ENCODE peak calls at places on chromosomes 2 and 18, in six cellular contexts. U is anterior cingulate cortex; E is stimulated activated CD8-positive, alpha-beta memory T cell treated with anti-CD3 and anti-CD28 coated beads, Interleukin-7, amount 100 ng/mL, for 24 hours; K is T-helper 22 cell; Y is T follicular helper cell; A is activated gamma-delta T cell treated with anti-CD3 and anti-CD28 coated beads, Interleukin-2, amount 50 U/mL, for 16 hours. G is an unnamed sample.

GRCh38 chr2:128792476-128793054 is 473.9 kb upstream of the HS6ST1 start:
- DNase-seq in Y (no peak), K (no peak), E (no peak), U (no peak), A (no peak), G (no peak)

GRCh38 chr2:113060396-113060795 is 1.4 kb downstream of the IL36RN start:
- DNase-seq in Y (no peak), A (no peak), U (no peak), E (no peak), K (no peak), G (no peak)

GRCh38 chr2:177523781-177524180 is 131.2 kb downstream of the AGPS start:
- DNase-seq in U (no peak), E (no peak), K (no peak), Y (no peak), A (no peak), G (no peak)

GRCh38 chr2:229032596-229033234 is 238.4 kb downstream of the PID1 start:
- DNase-seq in A (no peak), E (no peak), K (no peak), Y (no peak), U (no peak), G (no peak)

GRCh38 chr2:45859682-45860081 is 208.2 kb downstream of the PRKCE start:
- DNase-seq in E (no peak), A (no peak), K (no peak), Y (no peak), U (no peak), G (no peak)

GRCh38 chr18:7815797-7816196 is 248.7 kb downstream of the PTPRM start:
- DNase-seq in K (no peak), E (no peak), Y (no peak), A (no peak), U (no peak), G (no peak)

GRCh38 chr2:25365241-25365640 is 23.5 kb upstream of the DNMT3A start:
- DNase-seq in U (no peak), E (no peak), Y (no peak), A (no peak), K (no peak), G (no peak)

GRCh38 chr2:28754321-28754720 is 2.7 kb downstream of the PPP1CB start:
- DNase-seq in K (no peak), A (no peak), Y (no peak), E (no peak), U (no peak), G (no peak)

GRCh38 chr2:37262510-37262909 is 31.1 kb downstream of the NDUFAF7 start:
- DNase-seq in U (no peak), Y (no peak), E (no peak), K (no peak), A (no peak), G (no peak)

GRCh38 chr18:50689578-50689977 is 129.7 kb downstream of the MAPK4 start:
- DNase-seq in K (no peak), A (no peak), E (no peak), Y (no peak), U (no peak), G (no peak)

GRCh38 chr2:48851161-48851560 is 95.6 kb upstream of the LHCGR start:
- DNase-seq in A (no peak), U (no peak), E (no peak), K (no peak), Y (no peak), G (no peak)

GRCh38 chr18:58178476-58178875 is 134.4 kb downstream of the NEDD4L start:
- DNase-seq in K (no peak), A (no peak), Y (no peak), E (no peak), U (no peak), G (no peak)

GRCh38 chr2:235171511-235172130 is 219.8 kb downstream of the SH3BP4 start:
- DNase-seq in K (no peak), A (no peak), U (no peak), Y (no peak), E (no peak), G (no peak)

GRCh38 chr2:30511122-30512083 is 64.4 kb downstream of the LCLAT1 start:
- DNase-seq in Y (no peak), K (no peak), A (no peak), U (no peak), E (no peak), G (no peak)

GRCh38 chr2:233053928-233054774 is 6.0 kb upstream of the INPP5D start:
- DNase-seq in E (peak; percentile 53), Y (peak; percentile 55), K (peak; percentile 29), U (no peak), A (peak; percentile 61), G (peak; percentile 43)

GRCh38 chr2:45380131-45380836 is 230.8 kb downstream of the SRBD1 start:
- DNase-seq in U (no peak), A (no peak), K (no peak), E (no peak), Y (no peak), G (no peak)

GRCh38 chr2:43877782-43878464 is 39.2 kb downstream of the ABCG8 start:
- DNase-seq in U (no peak), Y (peak; percentile 25), A (peak; percentile 34), K (no peak), E (peak; percentile 48), G (peak; percentile 23)